ENCODE peak calls at places on chromosomes 3 and 15, in four cellular contexts. V, U, R and A are unnamed samples. For H3K4me1 and H3K27me3, the result is how much of the 10 kb centered on the place peaks cover.

GRCh38 chr15:27353837-27354236 is 382.9 kb downstream of the GABRG3 start:
- DNase-seq in V (no peak), U (peak), R (no peak), A (no peak)

GRCh38 chr3:175346573-175347356 is 487.6 kb downstream of the NAALADL2 start:
- DNase-seq in V (peak), U (peak), R (peak), A (peak)

GRCh38 chr3:110069641-110070538 is 732.5 kb upstream of the DPPA4 start:
- DNase-seq in V (no peak), U (peak), R (no peak), A (no peak)

GRCh38 chr3:186605078-186605477 is 7.8 kb upstream of the AHSG start:
- DNase-seq in V (no peak), U (no peak), R (no peak), A (no peak)

GRCh38 chr3:43699864-43700263 is 9.1 kb downstream of the ABHD5 start:
- DNase-seq in V (peak), U (no peak), R (no peak), A (no peak)

GRCh38 chr3:31094048-31094447 is 199.6 kb upstream of the GADL1 start:
- DNase-seq in V (no peak), U (no peak), R (no peak), A (no peak)

GRCh38 chr3:62169871-62170660 is 203.3 kb downstream of the FEZF2 start:
- DNase-seq in V (no peak), U (peak), R (no peak), A (no peak)

GRCh38 chr15:95492388-95493070 is 838.0 kb upstream of the NR2F2 start:
- DNase-seq in V (no peak), U (no peak), R (no peak), A (no peak)

GRCh38 chr3:107962946-107963345 is 127.9 kb downstream of the CD47 start:
- DNase-seq in V (no peak), U (peak), R (no peak), A (no peak)

GRCh38 chr3:165854696-165855095 is 17.5 kb upstream of the BCHE start:
- DNase-seq in V (no peak), U (peak), R (no peak), A (no peak)

GRCh38 chr3:157128771-157129671 is 30.9 kb downstream of the CCNL1 start:
- DNase-seq in V (peak), U (peak), R (no peak), A (peak)

GRCh38 chr3:111676177-111677021 is 81.3 kb upstream of the ZBED2 start:
- DNase-seq in V (peak), U (peak), R (no peak), A (no peak)

GRCh38 chr3:13451301-13451673 is 28.8 kb upstream of the HDAC11 start:
- DNase-seq in V (peak), U (peak), R (no peak), A (peak)

GRCh38 chr3:174955513-174956001 is 96.4 kb downstream of the NAALADL2 start:
- DNase-seq in V (no peak), U (peak), R (no peak), A (no peak)

GRCh38 chr15:47577476-47577875 is 139.8 kb upstream of the SEMA6D start:
- DNase-seq in V (no peak), U (no peak), R (no peak), A (no peak)

GRCh38 chr15:29685156-29686078 is 136.9 kb downstream of the TJP1 start:
- DNase-seq in V (no peak), U (peak), R (no peak), A (no peak)

GRCh38 chr15:39657714-39658113 is 76.8 kb downstream of the THBS1 start:
- DNase-seq in V (no peak), U (peak), R (no peak), A (no peak)

DNA sequence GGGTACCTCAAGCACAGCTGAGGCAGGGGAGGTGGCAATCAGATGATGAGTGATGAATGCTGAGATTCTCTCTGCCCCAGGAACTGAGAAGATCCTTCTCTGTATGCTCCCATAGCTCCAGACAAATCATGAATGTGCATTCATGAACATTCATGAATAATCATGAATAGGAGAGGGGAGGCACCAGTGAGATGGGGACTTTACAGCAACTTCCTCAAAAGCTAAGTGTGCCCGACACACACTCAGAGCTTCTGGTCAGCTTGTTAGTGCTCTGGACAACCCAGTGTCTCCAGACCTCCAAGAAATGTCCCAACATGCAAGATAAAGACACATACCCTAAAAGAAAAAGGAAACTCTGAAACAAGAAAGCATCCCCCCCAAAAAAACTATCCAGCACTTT is 24.2 kb downstream of the LRRC2 start:
- DNase-seq in V (no peak), U (no peak), R (no peak), A (no peak)
- H3K4me1 ChIP-seq in V (under half), U (under half), R (under half), A (under half)

GRCh38 chr3:58473275-58473674 is 18.6 kb upstream of the KCTD6 start:
- DNase-seq in V (no peak), U (no peak), R (no peak), A (no peak)
- H3K27ac ChIP-seq in V (no peak), U (no peak), R (no peak), A (no peak)

GRCh38 chr15:40928351-40928974 is 677 bp upstream of the DLL4 start:
- DNase-seq in V (peak), U (no peak), R (no peak), A (no peak)
- H3K27me3 ChIP-seq in V (half or more), U (half or more), R (half or more), A (half or more)

GRCh38 chr3:101852983-101853382 is 3.7 kb downstream of the NFKBIZ start:
- DNase-seq in V (no peak), U (no peak), R (no peak), A (no peak)
- H3K4me1 ChIP-seq in V (under half), U (under half), R (half or more), A (half or more)

GRCh38 chr3:64179249-64179648 is 46.0 kb downstream of the PRICKLE2 start:
- DNase-seq in V (no peak), U (no peak), R (no peak), A (no peak)
- H3K27ac ChIP-seq in V (no peak), U (no peak), R (no peak), A (no peak)

GRCh38 chr15:74294010-74294409 is 57.9 kb downstream of the CCDC33 start:
- DNase-seq in V (no peak), U (no peak), R (no peak), A (no peak)

GRCh38 chr15:74293021-74293810 is 57.1 kb downstream of the CCDC33 start:
- DNase-seq in V (no peak), U (no peak), R (no peak), A (no peak)

GRCh38 chr15:74289671-74290070 is 53.5 kb downstream of the CCDC33 start:
- DNase-seq in V (no peak), U (no peak), R (no peak), A (no peak)

GRCh38 chr15:74291101-74292071 is 55.3 kb downstream of the CCDC33 start:
- DNase-seq in V (peak), U (peak), R (peak), A (peak)

DNA sequence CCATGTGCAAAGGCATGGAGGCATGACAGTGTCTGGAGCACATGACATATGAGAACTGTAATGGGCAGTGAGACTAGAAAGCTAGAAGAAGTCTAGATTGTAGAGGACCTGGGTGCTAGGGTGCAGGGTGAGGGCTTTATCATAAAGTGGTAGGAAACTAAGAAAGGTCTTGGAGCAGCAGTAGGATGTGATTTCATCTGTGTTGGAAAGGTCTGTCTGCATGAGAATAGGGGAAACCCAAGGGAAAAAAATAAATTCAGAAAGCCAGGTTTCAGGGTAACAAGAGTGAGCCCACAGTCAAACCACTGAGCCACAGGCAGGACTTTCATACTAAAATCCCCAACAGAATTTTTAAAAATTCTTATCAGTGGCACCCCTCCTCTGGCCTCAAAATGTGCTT is 54.5 kb downstream of the CCDC33 start:
- DNase-seq in V (no peak), U (no peak), R (no peak), A (no peak)
- H3K27me3 ChIP-seq in V (under half), U (under half), R (half or more), A (under half)

DNA sequence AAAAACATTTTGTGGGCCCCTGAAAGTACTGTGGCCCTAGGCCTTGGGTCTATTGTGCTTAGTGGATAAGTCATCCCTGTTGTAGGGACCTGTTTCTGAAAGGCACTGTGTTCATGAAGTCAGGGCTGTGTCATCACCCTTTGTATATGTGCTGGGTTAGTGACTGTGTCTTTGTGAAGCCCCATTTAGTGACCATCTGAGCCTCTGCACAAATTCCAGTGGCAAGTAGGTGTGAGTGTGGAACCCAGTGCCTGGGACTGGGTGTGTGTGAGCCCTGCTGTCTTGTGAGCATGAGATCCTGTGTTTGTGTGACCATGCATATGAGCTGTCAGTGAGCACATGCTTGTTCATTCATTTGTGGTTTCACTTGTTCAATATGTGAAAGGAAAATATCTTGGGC is 1.2 kb upstream of the HYAL1 start:
- DNase-seq in V (no peak), U (no peak), R (no peak), A (no peak)
- H3K4me1 ChIP-seq in V (under half), U (under half), R (under half), A (under half)

GRCh38 chr3:153399636-153400035 is 237.6 kb downstream of the RAP2B start:
- DNase-seq in V (no peak), U (no peak), R (no peak), A (no peak)

GRCh38 chr3:153400641-153401040 is 238.6 kb downstream of the RAP2B start:
- DNase-seq in V (no peak), U (no peak), R (no peak), A (no peak)

GRCh38 chr3:153404157-153404556 is 242.1 kb downstream of the RAP2B start:
- DNase-seq in V (no peak), U (no peak), R (no peak), A (no peak)
- H3K27ac ChIP-seq in V (no peak), U (no peak), R (no peak), A (no peak)